ENCODE peak calls at places on chromosomes 7 and 10, in five cellular contexts. One of them, this sample, is unnamed.

GRCh38 chr10:78605800-78606350 is 462.9 kb upstream of the ZMIZ1 start:
- DNase-seq in dorsolateral prefrontal cortex: no peak
- DNase-seq in uterus: peak
- DNase-seq in AG09309: no peak
- DNase-seq in ovary: no peak
- DNase-seq in this sample: no peak

GRCh38 chr7:36011588-36011965 is 141.5 kb upstream of the EEPD1 start:
- DNase-seq in dorsolateral prefrontal cortex: no peak
- DNase-seq in uterus: no peak
- DNase-seq in AG09309: no peak
- DNase-seq in ovary: no peak
- DNase-seq in this sample: no peak

GRCh38 chr10:130466271-130466997 is 330.2 kb downstream of the GLRX3 start:
- DNase-seq in dorsolateral prefrontal cortex: no peak
- DNase-seq in uterus: no peak
- DNase-seq in AG09309: no peak
- DNase-seq in ovary: no peak
- DNase-seq in this sample: no peak

GRCh38 chr7:143073556-143073955 is 21.4 kb downstream of the OR6V1 start:
- DNase-seq in dorsolateral prefrontal cortex: no peak
- DNase-seq in uterus: no peak
- DNase-seq in AG09309: no peak
- DNase-seq in ovary: no peak
- DNase-seq in this sample: no peak

GRCh38 chr10:119222531-119222930 is 15.2 kb downstream of the GRK5 start:
- DNase-seq in dorsolateral prefrontal cortex: no peak
- DNase-seq in uterus: no peak
- DNase-seq in AG09309: no peak
- DNase-seq in ovary: no peak
- DNase-seq in this sample: no peak

GRCh38 chr7:23475579-23475844 is 5.2 kb upstream of the IGF2BP3 start:
- DNase-seq in dorsolateral prefrontal cortex: no peak
- DNase-seq in uterus: no peak
- DNase-seq in AG09309: no peak
- DNase-seq in ovary: no peak
- DNase-seq in this sample: no peak

GRCh38 chr10:1485357-1485756 is 252.0 kb downstream of the ADARB2 start:
- DNase-seq in dorsolateral prefrontal cortex: no peak
- DNase-seq in uterus: no peak
- DNase-seq in AG09309: no peak
- DNase-seq in ovary: no peak
- DNase-seq in this sample: no peak

GRCh38 chr10:32005050-32005449 is 51.2 kb downstream of the KIF5B start:
- DNase-seq in dorsolateral prefrontal cortex: no peak
- DNase-seq in uterus: no peak
- DNase-seq in AG09309: no peak
- DNase-seq in ovary: no peak
- DNase-seq in this sample: no peak

GRCh38 chr10:79127151-79127961 is 58.6 kb downstream of the ZMIZ1 start:
- DNase-seq in dorsolateral prefrontal cortex: no peak
- DNase-seq in uterus: peak
- DNase-seq in AG09309: peak
- DNase-seq in ovary: peak
- DNase-seq in this sample: no peak

GRCh38 chr7:47472444-47473157 is 109.3 kb downstream of the TNS3 start:
- DNase-seq in dorsolateral prefrontal cortex: no peak
- DNase-seq in uterus: no peak
- DNase-seq in AG09309: no peak
- DNase-seq in ovary: no peak
- DNase-seq in this sample: no peak

GRCh38 chr7:41890631-41891265 is 187.9 kb upstream of the INHBA start:
- DNase-seq in dorsolateral prefrontal cortex: no peak
- DNase-seq in uterus: no peak
- DNase-seq in AG09309: no peak
- DNase-seq in ovary: no peak
- DNase-seq in this sample: no peak

GRCh38 chr7:30974605-30975256 is 11.0 kb downstream of the GHRHR start:
- DNase-seq in dorsolateral prefrontal cortex: peak
- DNase-seq in uterus: peak
- DNase-seq in AG09309: no peak
- DNase-seq in ovary: no peak
- DNase-seq in this sample: peak

GRCh38 chr10:133365461-133366129 is 7.6 kb downstream of the ECHS1 start:
- DNase-seq in dorsolateral prefrontal cortex: no peak
- DNase-seq in uterus: no peak
- DNase-seq in AG09309: no peak
- DNase-seq in ovary: no peak
- DNase-seq in this sample: no peak

GRCh38 chr7:138449580-138449979 is 10.5 kb upstream of the TRIM24 start:
- DNase-seq in dorsolateral prefrontal cortex: no peak
- DNase-seq in uterus: no peak
- DNase-seq in AG09309: no peak
- DNase-seq in ovary: no peak
- DNase-seq in this sample: no peak

GRCh38 chr10:71269301-71270288 is 49.5 kb upstream of the SLC29A3 start:
- DNase-seq in dorsolateral prefrontal cortex: no peak
- DNase-seq in uterus: peak
- DNase-seq in AG09309: no peak
- DNase-seq in ovary: no peak
- DNase-seq in this sample: no peak

GRCh38 chr10:119449760-119450461 is 92.6 kb downstream of the RGS10 start:
- DNase-seq in dorsolateral prefrontal cortex: no peak
- DNase-seq in uterus: peak
- DNase-seq in AG09309: peak
- DNase-seq in ovary: peak
- DNase-seq in this sample: no peak

GRCh38 chr7:36151921-36152755 is 916 bp upstream of the EEPD1 start:
- DNase-seq in dorsolateral prefrontal cortex: no peak
- DNase-seq in uterus: no peak
- DNase-seq in AG09309: no peak
- DNase-seq in ovary: no peak
- DNase-seq in this sample: no peak

GRCh38 chr10:49744924-49745605 is 17.1 kb downstream of the OGDHL start:
- DNase-seq in dorsolateral prefrontal cortex: no peak
- DNase-seq in uterus: no peak
- DNase-seq in AG09309: no peak
- DNase-seq in ovary: no peak
- DNase-seq in this sample: no peak

GRCh38 chr7:35722054-35722849 is 27.3 kb upstream of the HERPUD2 start:
- DNase-seq in dorsolateral prefrontal cortex: no peak
- DNase-seq in uterus: no peak
- DNase-seq in AG09309: no peak
- DNase-seq in ovary: no peak
- DNase-seq in this sample: no peak

GRCh38 chr7:159019111-159019510 is 125.6 kb downstream of the VIPR2 start:
- DNase-seq in dorsolateral prefrontal cortex: no peak
- DNase-seq in uterus: no peak
- DNase-seq in AG09309: no peak
- DNase-seq in ovary: no peak
- DNase-seq in this sample: no peak

GRCh38 chr7:100132697-100133137 is 6.0 kb downstream of the MBLAC1 start:
- DNase-seq in dorsolateral prefrontal cortex: no peak
- DNase-seq in uterus: peak
- DNase-seq in AG09309: no peak
- DNase-seq in ovary: peak
- DNase-seq in this sample: no peak

GRCh38 chr10:112235920-112236319 is 47.3 kb upstream of the TECTB start:
- DNase-seq in dorsolateral prefrontal cortex: no peak
- DNase-seq in uterus: no peak
- DNase-seq in AG09309: no peak
- DNase-seq in ovary: no peak
- DNase-seq in this sample: no peak

GRCh38 chr7:4958477-4959301 is at the start of gene MMD2:
- DNase-seq in dorsolateral prefrontal cortex: no peak
- DNase-seq in uterus: no peak
- DNase-seq in AG09309: no peak
- DNase-seq in ovary: no peak
- DNase-seq in this sample: peak

GRCh38 chr7:75879771-75880184 is 944 bp downstream of the RHBDD2 start:
- DNase-seq in dorsolateral prefrontal cortex: no peak
- DNase-seq in uterus: no peak
- DNase-seq in AG09309: no peak
- DNase-seq in ovary: no peak
- DNase-seq in this sample: no peak

GRCh38 chr7:139230078-139230477 is 959 bp upstream of the UBN2 start:
- DNase-seq in dorsolateral prefrontal cortex: no peak
- DNase-seq in uterus: no peak
- DNase-seq in AG09309: no peak
- DNase-seq in ovary: no peak
- DNase-seq in this sample: no peak

GRCh38 chr10:63421591-63421990 is 44.2 kb downstream of the JMJD1C start:
- DNase-seq in dorsolateral prefrontal cortex: no peak
- DNase-seq in uterus: no peak
- DNase-seq in AG09309: no peak
- DNase-seq in ovary: no peak
- DNase-seq in this sample: no peak

GRCh38 chr7:70047891-70048448 is 449.7 kb downstream of the AUTS2 start:
- DNase-seq in dorsolateral prefrontal cortex: no peak
- DNase-seq in uterus: no peak
- DNase-seq in AG09309: no peak
- DNase-seq in ovary: no peak
- DNase-seq in this sample: no peak

GRCh38 chr7:516216-516605 is 3.4 kb downstream of the PDGFA start:
- DNase-seq in dorsolateral prefrontal cortex: no peak
- DNase-seq in uterus: no peak
- DNase-seq in AG09309: no peak
- DNase-seq in ovary: no peak
- DNase-seq in this sample: no peak
- H3K4me3 ChIP-seq in dorsolateral prefrontal cortex: peak
- H3K4me3 ChIP-seq in uterus: peak
- H3K4me3 ChIP-seq in AG09309: peak
- H3K4me3 ChIP-seq in ovary: peak
- H3K4me3 ChIP-seq in this sample: peak

GRCh38 chr7:26291251-26291650 is 411 bp upstream of the SNX10 start:
- DNase-seq in dorsolateral prefrontal cortex: no peak
- DNase-seq in uterus: no peak
- DNase-seq in AG09309: no peak
- DNase-seq in ovary: no peak
- DNase-seq in this sample: no peak

GRCh38 chr7:26291699-26292538 is at the start of gene SNX10:
- DNase-seq in dorsolateral prefrontal cortex: peak
- DNase-seq in uterus: peak
- DNase-seq in AG09309: no peak
- DNase-seq in ovary: no peak
- DNase-seq in this sample: peak

GRCh38 chr7:26292768-26293560 is 1.3 kb downstream of the SNX10 start:
- DNase-seq in dorsolateral prefrontal cortex: no peak
- DNase-seq in uterus: no peak
- DNase-seq in AG09309: no peak
- DNase-seq in ovary: no peak
- DNase-seq in this sample: no peak

GRCh38 chr7:26295015-26295414 is 3.4 kb downstream of the SNX10 start:
- DNase-seq in dorsolateral prefrontal cortex: no peak
- DNase-seq in uterus: no peak
- DNase-seq in AG09309: no peak
- DNase-seq in ovary: no peak
- DNase-seq in this sample: no peak

DNA sequence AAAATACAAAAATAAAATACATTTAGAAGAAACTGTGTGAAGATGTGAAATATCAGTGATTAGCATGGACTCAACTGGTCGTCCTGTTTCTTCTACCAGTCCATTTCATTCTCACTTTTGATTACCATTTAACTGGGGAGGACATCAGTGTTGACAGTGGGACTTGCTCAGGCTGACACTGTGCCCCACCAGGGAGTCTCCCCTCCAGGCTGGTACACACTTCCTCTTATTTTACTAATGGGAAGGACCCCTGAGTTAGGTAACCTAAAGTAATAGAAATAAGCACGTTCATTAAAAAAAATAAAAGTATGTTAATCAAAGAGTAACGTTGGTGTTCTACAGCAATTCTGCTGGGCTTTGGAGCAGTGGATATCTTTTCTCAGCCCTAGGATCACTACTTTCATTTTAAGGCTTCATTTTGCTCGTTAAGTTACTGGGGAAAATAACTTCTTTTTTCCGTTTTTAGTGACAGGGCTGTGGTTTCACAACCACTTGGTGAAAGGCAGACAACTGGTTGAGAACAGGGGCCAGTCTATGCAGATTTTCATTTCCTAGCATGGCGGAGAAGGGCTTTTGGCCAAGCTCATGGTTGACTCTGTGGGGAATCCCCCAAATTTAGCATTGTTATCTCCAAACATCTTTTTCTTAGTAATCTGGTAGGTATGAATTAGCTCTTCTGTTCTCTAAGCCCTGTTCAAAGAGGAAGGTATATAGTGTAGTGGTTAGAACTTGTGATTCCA is 2.1 kb downstream of the SNX10 start:
- DNase-seq in dorsolateral prefrontal cortex: no peak
- DNase-seq in uterus: no peak
- DNase-seq in AG09309: no peak
- DNase-seq in ovary: no peak
- DNase-seq in this sample: no peak
- H3K4me3 ChIP-seq in dorsolateral prefrontal cortex: peak
- H3K4me3 ChIP-seq in uterus: no peak
- H3K4me3 ChIP-seq in AG09309: no peak
- H3K4me3 ChIP-seq in ovary: no peak
- H3K4me3 ChIP-seq in this sample: no peak

DNA sequence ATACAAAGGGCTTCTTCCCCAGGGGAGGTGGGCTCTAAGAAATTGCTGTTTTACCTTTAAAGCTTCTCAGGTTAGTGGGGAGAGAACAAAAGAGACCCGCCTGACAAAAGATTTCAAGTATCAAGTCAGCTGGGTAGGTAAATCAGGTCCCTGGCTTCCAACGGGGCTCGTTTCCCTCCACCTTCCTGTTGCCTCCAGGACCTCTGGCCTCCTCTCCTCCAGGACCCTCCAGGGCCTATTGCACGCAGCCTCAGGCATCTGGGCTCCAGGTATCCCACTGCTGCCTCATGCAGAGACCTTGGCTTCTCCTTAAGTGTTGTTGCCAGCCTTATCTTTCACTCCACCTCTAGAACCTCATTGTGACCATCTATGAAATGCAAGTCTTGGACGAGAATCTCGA is 2.9 kb downstream of the BNIP3 start:
- DNase-seq in dorsolateral prefrontal cortex: no peak
- DNase-seq in uterus: no peak
- DNase-seq in AG09309: no peak
- DNase-seq in ovary: no peak
- DNase-seq in this sample: no peak
- H3K4me3 ChIP-seq in dorsolateral prefrontal cortex: peak
- H3K4me3 ChIP-seq in uterus: no peak
- H3K4me3 ChIP-seq in AG09309: no peak
- H3K4me3 ChIP-seq in ovary: no peak
- H3K4me3 ChIP-seq in this sample: no peak

GRCh38 chr10:61456095-61456789 is 3.1 kb upstream of the TMEM26 start:
- DNase-seq in dorsolateral prefrontal cortex: no peak
- DNase-seq in uterus: no peak
- DNase-seq in AG09309: no peak
- DNase-seq in ovary: no peak
- DNase-seq in this sample: no peak

GRCh38 chr10:61452229-61452651 is 941 bp downstream of the TMEM26 start:
- DNase-seq in dorsolateral prefrontal cortex: no peak
- DNase-seq in uterus: peak
- DNase-seq in AG09309: no peak
- DNase-seq in ovary: no peak
- DNase-seq in this sample: no peak

GRCh38 chr10:61451357-61451756 is 1.8 kb downstream of the TMEM26 start:
- DNase-seq in dorsolateral prefrontal cortex: no peak
- DNase-seq in uterus: no peak
- DNase-seq in AG09309: no peak
- DNase-seq in ovary: no peak
- DNase-seq in this sample: no peak

GRCh38 chr10:61454541-61454940 is 1.4 kb upstream of the TMEM26 start:
- DNase-seq in dorsolateral prefrontal cortex: no peak
- DNase-seq in uterus: no peak
- DNase-seq in AG09309: no peak
- DNase-seq in ovary: no peak
- DNase-seq in this sample: no peak

GRCh38 chr10:61452655-61453641 is at the start of gene TMEM26:
- DNase-seq in dorsolateral prefrontal cortex: no peak
- DNase-seq in uterus: peak
- DNase-seq in AG09309: no peak
- DNase-seq in ovary: peak
- DNase-seq in this sample: peak
- H3K4me3 ChIP-seq in dorsolateral prefrontal cortex: peak
- H3K4me3 ChIP-seq in uterus: peak
- H3K4me3 ChIP-seq in AG09309: peak
- H3K4me3 ChIP-seq in ovary: peak
- H3K4me3 ChIP-seq in this sample: peak